ENCODE peak calls at places on chromosomes 12 and 14, in six cellular contexts. One of them, this sample, is unnamed.

GRCh38 chr14:68384881-68385280 is 408.0 kb downstream of the ZFP36L1 start:
- DNase-seq in endothelial cell of umbilical vein: no peak
- DNase-seq in activated T-cell treated with anti-CD3 and anti-CD28 coated beads, Interleukin-2, amount 50 U/mL, for 1 hour: no peak
- DNase-seq in cerebellum: no peak
- DNase-seq in putamen: no peak
- DNase-seq in stimulated activated CD8-positive, alpha-beta memory T cell treated with anti-CD3 and anti-CD28 coated beads, Interleukin-15, amount 100 ng/mL, for 1 hour: no peak
- DNase-seq in this sample: no peak

GRCh38 chr12:67161322-67161918 is 107.7 kb upstream of the CAND1 start:
- DNase-seq in activated T-cell treated with anti-CD3 and anti-CD28 coated beads, Interleukin-2, amount 50 U/mL, for 1 hour: no peak
- DNase-seq in endothelial cell of umbilical vein: peak; percentile 39
- DNase-seq in stimulated activated CD8-positive, alpha-beta memory T cell treated with anti-CD3 and anti-CD28 coated beads, Interleukin-15, amount 100 ng/mL, for 1 hour: peak; percentile 3
- DNase-seq in cerebellum: no peak
- DNase-seq in putamen: no peak
- DNase-seq in this sample: peak; percentile 32

GRCh38 chr12:23504043-23504442 is 445.4 kb downstream of the SOX5 start:
- DNase-seq in stimulated activated CD8-positive, alpha-beta memory T cell treated with anti-CD3 and anti-CD28 coated beads, Interleukin-15, amount 100 ng/mL, for 1 hour: no peak
- DNase-seq in endothelial cell of umbilical vein: no peak
- DNase-seq in activated T-cell treated with anti-CD3 and anti-CD28 coated beads, Interleukin-2, amount 50 U/mL, for 1 hour: no peak
- DNase-seq in putamen: no peak
- DNase-seq in cerebellum: no peak
- DNase-seq in this sample: no peak

GRCh38 chr14:99875421-99875820 is 82.2 kb downstream of the EML1 start:
- DNase-seq in stimulated activated CD8-positive, alpha-beta memory T cell treated with anti-CD3 and anti-CD28 coated beads, Interleukin-15, amount 100 ng/mL, for 1 hour: no peak
- DNase-seq in endothelial cell of umbilical vein: no peak
- DNase-seq in putamen: no peak
- DNase-seq in cerebellum: no peak
- DNase-seq in activated T-cell treated with anti-CD3 and anti-CD28 coated beads, Interleukin-2, amount 50 U/mL, for 1 hour: no peak
- DNase-seq in this sample: no peak

GRCh38 chr14:55288439-55288838 is 17.2 kb downstream of the FBXO34 start:
- DNase-seq in endothelial cell of umbilical vein: no peak
- DNase-seq in stimulated activated CD8-positive, alpha-beta memory T cell treated with anti-CD3 and anti-CD28 coated beads, Interleukin-15, amount 100 ng/mL, for 1 hour: no peak
- DNase-seq in cerebellum: no peak
- DNase-seq in putamen: no peak
- DNase-seq in activated T-cell treated with anti-CD3 and anti-CD28 coated beads, Interleukin-2, amount 50 U/mL, for 1 hour: no peak
- DNase-seq in this sample: no peak

GRCh38 chr12:130418261-130418660 is 80.6 kb downstream of the PIWIL1 start:
- DNase-seq in cerebellum: no peak
- DNase-seq in endothelial cell of umbilical vein: no peak
- DNase-seq in putamen: no peak
- DNase-seq in stimulated activated CD8-positive, alpha-beta memory T cell treated with anti-CD3 and anti-CD28 coated beads, Interleukin-15, amount 100 ng/mL, for 1 hour: no peak
- DNase-seq in activated T-cell treated with anti-CD3 and anti-CD28 coated beads, Interleukin-2, amount 50 U/mL, for 1 hour: no peak
- DNase-seq in this sample: no peak

GRCh38 chr12:28104893-28105864 is 85.1 kb upstream of the CCDC91 start:
- DNase-seq in activated T-cell treated with anti-CD3 and anti-CD28 coated beads, Interleukin-2, amount 50 U/mL, for 1 hour: no peak
- DNase-seq in cerebellum: no peak
- DNase-seq in putamen: no peak
- DNase-seq in endothelial cell of umbilical vein: no peak
- DNase-seq in stimulated activated CD8-positive, alpha-beta memory T cell treated with anti-CD3 and anti-CD28 coated beads, Interleukin-15, amount 100 ng/mL, for 1 hour: no peak
- DNase-seq in this sample: no peak

GRCh38 chr14:95507174-95507573 is 9.3 kb downstream of the SYNE3 start:
- DNase-seq in endothelial cell of umbilical vein: peak; percentile 89
- DNase-seq in stimulated activated CD8-positive, alpha-beta memory T cell treated with anti-CD3 and anti-CD28 coated beads, Interleukin-15, amount 100 ng/mL, for 1 hour: no peak
- DNase-seq in activated T-cell treated with anti-CD3 and anti-CD28 coated beads, Interleukin-2, amount 50 U/mL, for 1 hour: no peak
- DNase-seq in putamen: no peak
- DNase-seq in cerebellum: peak; percentile 25
- DNase-seq in this sample: peak; percentile 76

GRCh38 chr12:52036587-52037171 is 14.6 kb upstream of the NR4A1 start:
- DNase-seq in stimulated activated CD8-positive, alpha-beta memory T cell treated with anti-CD3 and anti-CD28 coated beads, Interleukin-15, amount 100 ng/mL, for 1 hour: peak; percentile 74
- DNase-seq in endothelial cell of umbilical vein: peak; percentile 66
- DNase-seq in cerebellum: peak; percentile 96
- DNase-seq in putamen: peak; percentile 80
- DNase-seq in activated T-cell treated with anti-CD3 and anti-CD28 coated beads, Interleukin-2, amount 50 U/mL, for 1 hour: peak; percentile 93
- DNase-seq in this sample: peak; percentile 84

GRCh38 chr12:33945438-33945784 is 76.9 kb upstream of the ALG10 start:
- DNase-seq in activated T-cell treated with anti-CD3 and anti-CD28 coated beads, Interleukin-2, amount 50 U/mL, for 1 hour: no peak
- DNase-seq in endothelial cell of umbilical vein: no peak
- DNase-seq in cerebellum: no peak
- DNase-seq in stimulated activated CD8-positive, alpha-beta memory T cell treated with anti-CD3 and anti-CD28 coated beads, Interleukin-15, amount 100 ng/mL, for 1 hour: no peak
- DNase-seq in putamen: no peak
- DNase-seq in this sample: no peak

GRCh38 chr12:89069431-89069830 is 282.9 kb downstream of the DUSP6 start:
- DNase-seq in stimulated activated CD8-positive, alpha-beta memory T cell treated with anti-CD3 and anti-CD28 coated beads, Interleukin-15, amount 100 ng/mL, for 1 hour: no peak
- DNase-seq in activated T-cell treated with anti-CD3 and anti-CD28 coated beads, Interleukin-2, amount 50 U/mL, for 1 hour: no peak
- DNase-seq in cerebellum: no peak
- DNase-seq in endothelial cell of umbilical vein: no peak
- DNase-seq in putamen: no peak
- DNase-seq in this sample: no peak

GRCh38 chr14:60242420-60242819 is 6.6 kb upstream of the PPM1A start:
- DNase-seq in putamen: no peak
- DNase-seq in endothelial cell of umbilical vein: no peak
- DNase-seq in cerebellum: no peak
- DNase-seq in stimulated activated CD8-positive, alpha-beta memory T cell treated with anti-CD3 and anti-CD28 coated beads, Interleukin-15, amount 100 ng/mL, for 1 hour: no peak
- DNase-seq in activated T-cell treated with anti-CD3 and anti-CD28 coated beads, Interleukin-2, amount 50 U/mL, for 1 hour: no peak
- DNase-seq in this sample: no peak

GRCh38 chr12:111412007-111412829 is 6.5 kb downstream of the SH2B3 start:
- DNase-seq in cerebellum: no peak
- DNase-seq in activated T-cell treated with anti-CD3 and anti-CD28 coated beads, Interleukin-2, amount 50 U/mL, for 1 hour: no peak
- DNase-seq in putamen: no peak
- DNase-seq in endothelial cell of umbilical vein: peak; percentile 51
- DNase-seq in stimulated activated CD8-positive, alpha-beta memory T cell treated with anti-CD3 and anti-CD28 coated beads, Interleukin-15, amount 100 ng/mL, for 1 hour: no peak
- DNase-seq in this sample: no peak

GRCh38 chr14:94020267-94020666 is 5.9 kb upstream of the OTUB2 start:
- DNase-seq in cerebellum: no peak
- DNase-seq in stimulated activated CD8-positive, alpha-beta memory T cell treated with anti-CD3 and anti-CD28 coated beads, Interleukin-15, amount 100 ng/mL, for 1 hour: no peak
- DNase-seq in endothelial cell of umbilical vein: no peak
- DNase-seq in activated T-cell treated with anti-CD3 and anti-CD28 coated beads, Interleukin-2, amount 50 U/mL, for 1 hour: no peak
- DNase-seq in putamen: no peak
- DNase-seq in this sample: no peak

GRCh38 chr12:108637222-108637621 is 3.5 kb upstream of the SELPLG start:
- DNase-seq in activated T-cell treated with anti-CD3 and anti-CD28 coated beads, Interleukin-2, amount 50 U/mL, for 1 hour: no peak
- DNase-seq in cerebellum: no peak
- DNase-seq in putamen: no peak
- DNase-seq in endothelial cell of umbilical vein: no peak
- DNase-seq in stimulated activated CD8-positive, alpha-beta memory T cell treated with anti-CD3 and anti-CD28 coated beads, Interleukin-15, amount 100 ng/mL, for 1 hour: no peak
- DNase-seq in this sample: no peak

GRCh38 chr12:46585854-46586621 is 213.5 kb upstream of the SLC38A2 start:
- DNase-seq in endothelial cell of umbilical vein: peak; percentile 72
- DNase-seq in putamen: no peak
- DNase-seq in stimulated activated CD8-positive, alpha-beta memory T cell treated with anti-CD3 and anti-CD28 coated beads, Interleukin-15, amount 100 ng/mL, for 1 hour: no peak
- DNase-seq in cerebellum: no peak
- DNase-seq in activated T-cell treated with anti-CD3 and anti-CD28 coated beads, Interleukin-2, amount 50 U/mL, for 1 hour: no peak
- DNase-seq in this sample: peak; percentile 35

GRCh38 chr12:52945389-52946232 is 3.3 kb upstream of the KRT18 start:
- DNase-seq in endothelial cell of umbilical vein: peak; percentile 41
- DNase-seq in stimulated activated CD8-positive, alpha-beta memory T cell treated with anti-CD3 and anti-CD28 coated beads, Interleukin-15, amount 100 ng/mL, for 1 hour: no peak
- DNase-seq in putamen: no peak
- DNase-seq in activated T-cell treated with anti-CD3 and anti-CD28 coated beads, Interleukin-2, amount 50 U/mL, for 1 hour: no peak
- DNase-seq in cerebellum: no peak
- DNase-seq in this sample: no peak